ENCODE peak calls at places on chromosome 17, in four cellular contexts. X is ovary, B is heart left ventricle, F is H54. V is an unnamed sample.

GRCh38 chr17:79654960-79655382 is 44.1 kb upstream of the RBFOX3 start:
- DNase-seq in X (no peak), B (no peak), F (no peak), V (peak; percentile 13)

GRCh38 chr17:65483438-65483837 is 78.0 kb downstream of the AXIN2 start:
- DNase-seq in X (no peak), B (no peak), F (no peak), V (no peak)

GRCh38 chr17:5555254-5555653 is 29.1 kb downstream of the NLRP1 start:
- DNase-seq in X (no peak), B (no peak), F (no peak), V (no peak)

GRCh38 chr17:17350491-17351355 is 47.5 kb downstream of the NT5M start:
- DNase-seq in X (no peak), B (no peak), F (peak; percentile 90), V (no peak)

GRCh38 chr17:74569392-74570003 is 2.2 kb upstream of the CD300H start:
- DNase-seq in X (peak; percentile 58), B (no peak), F (peak; percentile 85), V (peak; percentile 48)

GRCh38 chr17:16199093-16199492 is 16.2 kb downstream of the NCOR1 start:
- DNase-seq in X (no peak), B (peak; percentile 37), F (no peak), V (no peak)

GRCh38 chr17:32805029-32805976 is 71.6 kb downstream of the MYO1D start:
- DNase-seq in X (no peak), B (no peak), F (no peak), V (no peak)

GRCh38 chr17:5209396-5209795 is 17.7 kb upstream of the ZNF594 start:
- DNase-seq in X (no peak), B (no peak), F (no peak), V (no peak)

GRCh38 chr17:50203589-50204345 is 2.3 kb upstream of the COL1A1 start:
- DNase-seq in X (peak; percentile 58), B (no peak), F (no peak), V (no peak)

GRCh38 chr17:49399995-49400394 is 14.7 kb downstream of the PHB1 start:
- DNase-seq in X (no peak), B (no peak), F (no peak), V (no peak)

GRCh38 chr17:8046929-8047768 is 8.3 kb downstream of the ALOX15B start:
- DNase-seq in X (no peak), B (no peak), F (no peak), V (no peak)

GRCh38 chr17:58245428-58246103 is 7.2 kb downstream of the LPO start:
- DNase-seq in X (no peak), B (no peak), F (no peak), V (no peak)

GRCh38 chr17:80861892-80862291 is 129.7 kb upstream of the CHMP6 start:
- DNase-seq in X (no peak), B (no peak), F (no peak), V (peak; percentile 23)

GRCh38 chr17:17749025-17749772 is 67.9 kb downstream of the RAI1 start:
- DNase-seq in X (no peak), B (no peak), F (no peak), V (no peak)

GRCh38 chr17:80678621-80679020 is 134.0 kb downstream of the RPTOR start:
- DNase-seq in X (no peak), B (no peak), F (peak; percentile 85), V (no peak)

GRCh38 chr17:7548585-7549400 is at the start of gene TNFSF12:
- DNase-seq in X (peak; percentile 70), B (peak; percentile 87), F (peak; percentile 41), V (peak; percentile 63)

GRCh38 chr17:17131876-17132275 is 74.3 kb downstream of the PLD6 start:
- DNase-seq in X (no peak), B (no peak), F (no peak), V (no peak)

GRCh38 chr17:7881655-7882054 is 6.9 kb upstream of the CHD3 start:
- DNase-seq in X (no peak), B (peak; percentile 23), F (no peak), V (peak; percentile 49)

GRCh38 chr17:36940313-36941264 is 3.3 kb downstream of the LHX1 start:
- DNase-seq in X (no peak), B (no peak), F (no peak), V (no peak)

GRCh38 chr17:31538080-31538762 is 146.7 kb downstream of the RAB11FIP4 start:
- DNase-seq in X (no peak), B (no peak), F (no peak), V (no peak)

GRCh38 chr17:59329558-59330313 is 1.7 kb upstream of the YPEL2 start:
- DNase-seq in X (peak; percentile 50), B (peak; percentile 75), F (peak; percentile 73), V (peak; percentile 79)

GRCh38 chr17:42438600-42439567 is 15.8 kb upstream of the CAVIN1 start:
- DNase-seq in X (no peak), B (no peak), F (no peak), V (peak; percentile 43)

GRCh38 chr17:49436174-49436573 is 21.5 kb upstream of the PHB1 start:
- DNase-seq in X (no peak), B (no peak), F (no peak), V (no peak)

GRCh38 chr17:13835151-13835550 is 233.4 kb upstream of the HS3ST3A1 start:
- DNase-seq in X (no peak), B (peak; percentile 7), F (no peak), V (no peak)

GRCh38 chr17:50672831-50673551 is 34.7 kb downstream of the ANKRD40 start:
- DNase-seq in X (no peak), B (peak; percentile 36), F (no peak), V (no peak)

GRCh38 chr17:80720624-80721577 is 176.3 kb downstream of the RPTOR start:
- DNase-seq in X (no peak), B (no peak), F (peak; percentile 61), V (no peak)

GRCh38 chr17:75250009-75250471 is 11.4 kb downstream of the GGA3 start:
- DNase-seq in X (no peak), B (no peak), F (no peak), V (no peak)

GRCh38 chr17:68435361-68435760 is 21.9 kb downstream of the WIPI1 start:
- DNase-seq in X (no peak), B (no peak), F (no peak), V (no peak)

GRCh38 chr17:57499648-57500049 is 243.3 kb downstream of the MSI2 start:
- DNase-seq in X (no peak), B (no peak), F (no peak), V (no peak)

GRCh38 chr17:50035930-50036329 is 20.0 kb upstream of the ITGA3 start:
- DNase-seq in X (no peak), B (no peak), F (no peak), V (no peak)

GRCh38 chr17:49964539-49965521 is 4.2 kb upstream of the DLX4 start:
- DNase-seq in X (no peak), B (no peak), F (no peak), V (no peak)

GRCh38 chr17:38728290-38728831 is 1.8 kb upstream of the CISD3 start:
- DNase-seq in X (no peak), B (no peak), F (no peak), V (no peak)

GRCh38 chr17:68578236-68578635 is 22.9 kb downstream of the FAM20A start:
- DNase-seq in X (no peak), B (no peak), F (no peak), V (no peak)

GRCh38 chr17:1365445-1366039 is 34.5 kb downstream of the YWHAE start:
- DNase-seq in X (peak; percentile 48), B (peak; percentile 65), F (peak; percentile 35), V (peak; percentile 68)

GRCh38 chr17:40219073-40219860 is at the start of gene WIPF2:
- DNase-seq in X (peak; percentile 96), B (peak; percentile 97), F (peak; percentile 88), V (peak; percentile 96)
- TF ChIP-seq POLR2A in X (peak; percentile 75), B (peak; percentile 79), F (peak; percentile 46), V (no peak)

GRCh38 chr17:45144199-45145034 is 3.9 kb upstream of the HEXIM1 start:
- DNase-seq in X (peak; percentile 85), B (peak; percentile 59), F (no peak), V (peak; percentile 49)
- TF ChIP-seq POLR2A in X (no peak), B (peak; percentile 31), F (no peak), V (no peak)

GRCh38 chr17:78226055-78226751 is 5.2 kb upstream of the TMEM235 start:
- DNase-seq in X (no peak), B (no peak), F (no peak), V (no peak)

GRCh38 chr17:78224226-78225087 is 7.0 kb upstream of the TMEM235 start:
- DNase-seq in X (no peak), B (no peak), F (no peak), V (no peak)

GRCh38 chr17:78226752-78227454 is 4.5 kb upstream of the TMEM235 start:
- DNase-seq in X (no peak), B (no peak), F (peak; percentile 78), V (no peak)

GRCh38 chr17:78223765-78224164 is 7.7 kb upstream of the TMEM235 start:
- DNase-seq in X (no peak), B (no peak), F (no peak), V (no peak)

DNA sequence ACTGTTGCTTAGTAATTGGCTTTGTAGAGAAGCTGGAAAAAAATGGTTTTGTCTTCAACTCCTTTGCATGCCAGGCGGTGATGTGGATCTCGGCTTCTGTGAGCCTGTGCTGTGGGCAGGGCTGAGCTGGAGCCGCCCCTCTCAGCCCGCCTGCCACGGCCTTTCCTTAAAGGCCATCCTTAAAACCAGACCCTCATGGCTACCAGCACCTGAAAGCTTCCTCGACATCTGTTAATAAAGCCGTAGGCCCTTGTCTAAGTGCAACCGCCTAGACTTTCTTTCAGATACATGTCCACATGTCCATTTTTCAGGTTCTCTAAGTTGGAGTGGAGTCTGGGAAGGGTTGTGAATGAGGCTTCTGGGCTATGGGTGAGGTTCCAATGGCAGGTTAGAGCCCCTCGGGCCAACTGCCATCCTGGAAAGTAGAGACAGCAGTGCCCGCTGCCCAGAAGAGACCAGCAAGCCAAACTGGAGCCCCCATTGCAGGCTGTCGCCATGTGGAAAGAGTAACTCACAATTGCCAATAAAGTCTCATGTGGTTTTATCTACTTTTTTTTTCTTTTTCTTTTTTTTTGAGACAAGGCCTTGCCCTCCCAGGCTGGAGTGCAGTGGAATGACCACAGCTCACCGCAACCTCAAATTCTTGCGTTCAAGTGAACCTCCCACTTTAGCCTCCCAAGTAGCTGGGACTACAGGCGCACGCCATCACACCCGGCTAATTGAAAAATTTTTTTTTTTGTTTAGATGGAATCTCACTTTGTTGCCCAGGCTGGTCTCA is 6.2 kb upstream of the TMEM235 start:
- DNase-seq in X (no peak), B (no peak), F (no peak), V (no peak)
- TF ChIP-seq POLR2A in X (no peak), B (no peak), F (no peak), V (no peak)

GRCh38 chr17:73309727-73310555 is 1.9 kb downstream of the CDC42EP4 start:
- DNase-seq in X (peak; percentile 51), B (no peak), F (no peak), V (peak; percentile 88)
- TF ChIP-seq POLR2A in X (no peak), B (peak; percentile 10), F (no peak), V (no peak)

GRCh38 chr17:76772842-76773521 is 35.1 kb downstream of the MFSD11 start:
- DNase-seq in X (no peak), B (no peak), F (peak; percentile 57), V (no peak)
- TF ChIP-seq POLR2A in X (no peak), B (no peak), F (no peak), V (no peak)

GRCh38 chr17:35460354-35460851 is 11.8 kb upstream of the SLFN13 start:
- DNase-seq in X (peak; percentile 18), B (peak; percentile 23), F (no peak), V (peak; percentile 52)
- TF ChIP-seq POLR2A in X (no peak), B (no peak), F (no peak), V (no peak)

GRCh38 chr17:46191332-46192210 is 1.7 kb downstream of the KANSL1 start:
- DNase-seq in X (no peak), B (peak; percentile 40), F (peak; percentile 75), V (peak; percentile 52)
- TF ChIP-seq POLR2A in X (no peak), B (no peak), F (no peak), V (no peak)